ENCODE peak calls at places on chromosomes 13 and 19, in nine cellular contexts. Z is fibroblast of lung; J is A549; B is uterus; Y is suprapubic skin; N is neuronal stem cell; K is body of pancreas; S is HCT116; D is CD4-positive, alpha-beta T cell. H is an unnamed sample.

GRCh38 chr13:90420683-90421082 is 926.8 kb upstream of the MIR17HG start:
- DNase-seq in N (no peak), J (no peak), B (no peak), D (no peak), Y (no peak), K (no peak), Z (no peak), S (no peak), H (no peak)

GRCh38 chr13:39766464-39767167 is 111.2 kb downstream of the COG6 start:
- DNase-seq in J (no peak), K (no peak), Y (no peak), N (no peak), Z (no peak), B (no peak), S (no peak), D (no peak), H (no peak)

GRCh38 chr13:114339779-114340534 is 25.7 kb downstream of the CHAMP1 start:
- DNase-seq in S (peak), Z (peak), K (peak), Y (no peak), D (peak), B (no peak), N (no peak), J (peak), H (no peak)

GRCh38 chr19:13018037-13018914 is 23.0 kb downstream of the NFIX start:
- DNase-seq in B (peak), Z (peak), J (no peak), N (no peak), Y (no peak), S (no peak), K (no peak), D (no peak), H (peak)

GRCh38 chr13:110653271-110653670 is 37.9 kb downstream of the NAXD start:
- DNase-seq in Y (no peak), N (no peak), K (no peak), J (no peak), B (no peak), D (no peak), Z (no peak), S (no peak), H (no peak)

GRCh38 chr13:51927129-51927528 is 65.4 kb downstream of the CCDC70 start:
- DNase-seq in Y (no peak), S (no peak), N (no peak), Z (no peak), J (no peak), B (no peak), D (no peak), K (no peak), H (no peak)

GRCh38 chr19:9406798-9407352 is 28.5 kb downstream of the ZNF266 start:
- DNase-seq in N (no peak), D (peak), Z (peak), S (no peak), K (peak), Y (no peak), J (peak), B (peak), H (peak)

GRCh38 chr13:94860981-94861407 is 148.6 kb upstream of the SOX21 start:
- DNase-seq in D (no peak), J (no peak), B (no peak), K (no peak), Z (peak), S (no peak), N (no peak), Y (no peak), H (no peak)

GRCh38 chr13:25654332-25654731 is 282.6 kb downstream of the ATP8A2 start:
- DNase-seq in N (no peak), B (no peak), S (no peak), Z (no peak), J (no peak), K (no peak), D (no peak), Y (no peak), H (no peak)

GRCh38 chr19:35431147-35431807 is 16.8 kb upstream of the FFAR2 start:
- DNase-seq in S (no peak), D (no peak), Y (no peak), K (no peak), B (no peak), N (no peak), J (no peak), Z (no peak), H (no peak)

GRCh38 chr19:19304186-19304975 is 15.9 kb downstream of the SUGP1 start:
- DNase-seq in Y (no peak), D (no peak), N (no peak), S (no peak), B (no peak), J (no peak), Z (no peak), K (no peak), H (no peak)

GRCh38 chr13:41916173-41916954 is 44.5 kb downstream of the VWA8 start:
- DNase-seq in Z (peak), Y (no peak), D (no peak), N (no peak), J (no peak), B (no peak), S (no peak), K (no peak), H (no peak)

GRCh38 chr13:106352850-106353249 is 182.6 kb downstream of the EFNB2 start:
- DNase-seq in Z (peak), N (no peak), B (no peak), S (no peak), J (no peak), K (no peak), Y (no peak), D (no peak), H (no peak)

GRCh38 chr13:77985866-77986636 is 67.4 kb upstream of the EDNRB start:
- DNase-seq in K (no peak), N (no peak), S (no peak), Z (no peak), D (no peak), J (no peak), Y (no peak), B (no peak), H (no peak)

GRCh38 chr13:31719214-31719613 is 20.1 kb upstream of the RXFP2 start:
- DNase-seq in Y (no peak), J (no peak), D (no peak), K (no peak), B (no peak), N (no peak), Z (no peak), S (no peak), H (no peak)

GRCh38 chr19:24054044-24054935 is 32.7 kb upstream of the ZNF254 start:
- DNase-seq in J (peak), Y (no peak), S (peak), K (no peak), B (no peak), Z (peak), N (no peak), D (no peak), H (no peak)

GRCh38 chr13:59230484-59231264 is 933.1 kb downstream of the DIAPH3 start:
- DNase-seq in N (no peak), D (no peak), S (no peak), Z (no peak), K (no peak), Y (no peak), B (no peak), J (no peak), H (no peak)

GRCh38 chr19:45265375-45265774 is 14.3 kb downstream of the MARK4 start:
- DNase-seq in Y (no peak), S (no peak), D (no peak), Z (no peak), J (no peak), B (no peak), K (no peak), N (no peak), H (no peak)

GRCh38 chr19:5691205-5691929 is 1.3 kb downstream of the RPL36 start:
- DNase-seq in S (no peak), J (no peak), D (peak), Y (peak), B (peak), Z (peak), K (peak), N (no peak), H (peak)
- H3K27ac ChIP-seq in S (peak), J (peak), D (peak), Y (peak), B (peak), Z (peak), K (peak), N (no peak), H (peak)

GRCh38 chr13:44661936-44662335 is 85.8 kb upstream of the TSC22D1 start:
- DNase-seq in S (no peak), K (no peak), B (no peak), D (no peak), J (no peak), N (no peak), Y (no peak), Z (no peak), H (no peak)
- H3K27ac ChIP-seq in S (no peak), K (no peak), B (no peak), D (no peak), J (no peak), N (no peak), Y (no peak), Z (no peak), H (no peak)

DNA sequence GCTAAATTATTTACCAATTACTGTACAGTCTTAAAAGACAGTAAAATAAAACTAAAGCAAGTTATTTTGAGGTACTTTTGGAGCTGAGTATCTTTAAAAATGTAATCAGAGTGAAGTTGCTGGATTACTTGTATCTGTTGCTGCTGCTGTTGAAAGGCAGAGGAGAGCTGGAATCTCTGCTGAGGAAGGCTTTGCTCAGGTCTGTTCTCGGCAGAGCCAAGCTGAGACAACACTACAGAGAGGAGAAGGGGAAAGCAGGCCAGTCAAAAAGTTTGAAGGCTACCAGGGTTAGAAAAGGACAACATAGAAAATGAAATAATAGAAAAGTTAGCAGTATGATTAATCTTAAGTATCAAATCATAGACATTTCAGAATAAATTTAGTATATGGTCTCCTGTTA is 9.8 kb downstream of the EXOSC8 start:
- DNase-seq in J (no peak), S (no peak), Z (no peak), B (no peak), N (no peak), Y (no peak), K (no peak), D (no peak), H (no peak)
- H3K27ac ChIP-seq in J (no peak), S (no peak), Z (no peak), B (no peak), N (no peak), Y (no peak), K (no peak), D (no peak), H (no peak)

DNA sequence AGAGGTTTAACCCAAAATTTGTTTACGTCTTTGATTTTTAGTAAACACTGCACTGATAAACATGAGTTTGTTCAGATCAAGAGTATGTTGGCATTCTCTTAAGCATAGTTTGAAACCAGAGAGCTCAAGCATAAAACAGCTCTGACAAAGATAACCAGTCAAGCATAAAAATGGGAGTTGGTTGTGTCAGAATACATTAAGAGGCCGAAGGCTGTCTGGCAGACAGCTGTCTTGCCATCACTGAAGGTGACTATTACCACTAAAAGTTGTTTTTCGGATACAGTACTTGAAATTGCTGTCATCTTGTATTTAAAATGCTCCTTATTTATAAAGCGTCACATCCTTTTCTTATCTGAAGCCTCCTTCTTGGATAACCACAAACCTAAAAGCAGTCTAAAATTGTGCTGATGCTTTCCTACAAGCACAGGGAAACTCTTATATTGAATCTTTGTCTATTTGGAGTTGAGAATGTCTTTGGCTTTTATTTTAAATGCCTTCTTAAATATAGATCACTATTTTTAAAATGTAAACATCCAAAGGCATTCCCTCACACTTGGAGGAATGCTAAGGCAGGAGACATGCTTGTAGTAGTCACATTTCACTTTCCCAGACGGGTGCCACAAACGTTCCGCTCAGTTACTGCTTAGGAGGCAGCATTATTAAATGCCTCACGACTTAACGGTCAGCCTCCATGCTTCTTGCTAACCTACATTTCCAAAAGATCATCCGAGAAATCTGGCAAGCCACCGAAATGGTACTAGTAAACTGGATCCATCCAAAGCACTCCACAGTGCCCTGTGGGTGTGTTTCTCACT is 1.6 kb downstream of the SMAD9 start:
- DNase-seq in J (no peak), N (no peak), K (no peak), D (no peak), S (no peak), Y (no peak), Z (peak), B (no peak), H (no peak)
- H3K27ac ChIP-seq in J (no peak), N (no peak), K (no peak), D (no peak), S (no peak), Y (no peak), Z (peak), B (peak), H (peak)

H was measured in right cardiac atrium.